ENCODE peak calls at places on chromosomes 2 and 18, in four cellular contexts. B, L, J and O are unnamed samples.
A peak's percentile ranks its signal among the peaks of the same experiment; 100 is the strongest.

GRCh38 chr2:220779918-220780317 is 792.2 kb downstream of the EPHA4 start:
- DNase-seq in L (no peak), B (no peak), J (peak; percentile 33), O (no peak)

GRCh38 chr2:185618630-185619029 is 120.0 kb upstream of the FSIP2 start:
- DNase-seq in B (no peak), J (no peak), L (no peak), O (no peak)

GRCh38 chr2:96527052-96527964 is 9.2 kb upstream of the ARID5A start:
- DNase-seq in B (peak; percentile 77), L (no peak), J (peak; percentile 58), O (no peak)

GRCh38 chr2:230052299-230052698 is 16.4 kb downstream of the SLC16A14 start:
- DNase-seq in J (no peak), B (no peak), L (no peak), O (no peak)

GRCh38 chr2:68790600-68790999 is 56.0 kb downstream of the ARHGAP25 start:
- DNase-seq in L (no peak), B (no peak), J (no peak), O (no peak)

GRCh38 chr2:233267516-233268245 is 16.2 kb downstream of the ATG16L1 start:
- DNase-seq in B (peak; percentile 55), L (no peak), J (no peak), O (no peak)

GRCh38 chr18:68623342-68623741 is 91.6 kb downstream of the TMX3 start:
- DNase-seq in L (no peak), J (peak; percentile 24), B (peak; percentile 2), O (no peak)

GRCh38 chr2:9124231-9124651 is 82.4 kb upstream of the ASAP2 start:
- DNase-seq in J (no peak), B (no peak), L (no peak), O (no peak)

GRCh38 chr2:69686855-69687254 is 43.3 kb upstream of the AAK1 start:
- DNase-seq in B (no peak), L (no peak), J (no peak), O (no peak)

GRCh38 chr2:191625016-191625415 is 52.9 kb upstream of the NABP1 start:
- DNase-seq in L (peak; percentile 64), J (no peak), B (no peak), O (no peak)

GRCh38 chr18:36942264-36942663 is 113.3 kb downstream of the KIAA1328 start:
- DNase-seq in J (peak; percentile 8), B (no peak), L (no peak), O (no peak)

GRCh38 chr2:190626656-190627055 is 22.2 kb upstream of the NAB1 start:
- DNase-seq in L (no peak), J (no peak), B (no peak), O (no peak)

GRCh38 chr2:62471816-62472215 is 34.2 kb downstream of the TMEM17 start:
- DNase-seq in J (no peak), L (no peak), B (no peak), O (no peak)

GRCh38 chr2:39252888-39253518 is 9.2 kb upstream of the CDKL4 start:
- DNase-seq in J (no peak), L (no peak), B (no peak), O (no peak)